ENCODE peak calls at places on chromosomes 5 and 9, in five cellular contexts. One of them, this sample, is unnamed.

GRCh38 chr5:171537463-171537862 is 118.0 kb downstream of the FGF18 start:
- DNase-seq in prostate gland: no peak
- DNase-seq in AG04449: no peak
- DNase-seq in lung: no peak
- DNase-seq in left lung: no peak
- DNase-seq in this sample: peak; percentile 14

GRCh38 chr9:82354260-82354659 is 365.7 kb downstream of the SPATA31D1 start:
- DNase-seq in prostate gland: no peak
- DNase-seq in AG04449: peak; percentile 80
- DNase-seq in lung: no peak
- DNase-seq in left lung: no peak
- DNase-seq in this sample: peak; percentile 76

GRCh38 chr9:81380960-81381359 is 308.4 kb downstream of the TLE1 start:
- DNase-seq in prostate gland: no peak
- DNase-seq in AG04449: no peak
- DNase-seq in lung: no peak
- DNase-seq in left lung: no peak
- DNase-seq in this sample: no peak

GRCh38 chr5:57816108-57816507 is 333.5 kb upstream of the ACTBL2 start:
- DNase-seq in prostate gland: no peak
- DNase-seq in AG04449: peak; percentile 94
- DNase-seq in lung: no peak
- DNase-seq in left lung: no peak
- DNase-seq in this sample: peak; percentile 89

GRCh38 chr5:155575861-155576260 is 562.3 kb downstream of the KIF4B start:
- DNase-seq in prostate gland: no peak
- DNase-seq in AG04449: no peak
- DNase-seq in lung: no peak
- DNase-seq in left lung: no peak
- DNase-seq in this sample: no peak

GRCh38 chr5:139919308-139919707 is 123.7 kb downstream of the PSD2 start:
- DNase-seq in prostate gland: no peak
- DNase-seq in AG04449: no peak
- DNase-seq in lung: no peak
- DNase-seq in left lung: no peak
- DNase-seq in this sample: peak; percentile 8

GRCh38 chr9:120935383-120935857 is 8.8 kb upstream of the TRAF1 start:
- DNase-seq in prostate gland: peak; percentile 100
- DNase-seq in AG04449: peak; percentile 71
- DNase-seq in lung: peak; percentile 98
- DNase-seq in left lung: peak; percentile 92
- DNase-seq in this sample: peak; percentile 80

GRCh38 chr9:28014212-28014611 is 440.9 kb upstream of the C9orf72 start:
- DNase-seq in prostate gland: no peak
- DNase-seq in AG04449: no peak
- DNase-seq in lung: no peak
- DNase-seq in left lung: no peak
- DNase-seq in this sample: no peak

GRCh38 chr5:132093310-132093709 is 19.7 kb downstream of the CSF2 start:
- DNase-seq in prostate gland: no peak
- DNase-seq in AG04449: no peak
- DNase-seq in lung: no peak
- DNase-seq in left lung: no peak
- DNase-seq in this sample: no peak

GRCh38 chr9:91116226-91116625 is 245.5 kb downstream of the AUH start:
- DNase-seq in prostate gland: no peak
- DNase-seq in AG04449: no peak
- DNase-seq in lung: no peak
- DNase-seq in left lung: no peak
- DNase-seq in this sample: no peak

GRCh38 chr5:98713027-98713426 is 60.4 kb upstream of the RGMB start:
- DNase-seq in prostate gland: no peak
- DNase-seq in AG04449: no peak
- DNase-seq in lung: no peak
- DNase-seq in left lung: no peak
- DNase-seq in this sample: peak; percentile 51

GRCh38 chr9:7042124-7042523 is 284.4 kb downstream of the KDM4C start:
- DNase-seq in prostate gland: no peak
- DNase-seq in AG04449: no peak
- DNase-seq in lung: no peak
- DNase-seq in left lung: no peak
- DNase-seq in this sample: peak; percentile 39

GRCh38 chr5:109681763-109682162 is 8.0 kb upstream of the MAN2A1 start:
- DNase-seq in prostate gland: no peak
- DNase-seq in AG04449: no peak
- DNase-seq in lung: no peak
- DNase-seq in left lung: no peak
- DNase-seq in this sample: no peak

GRCh38 chr9:137650259-137650658 is 31.5 kb downstream of the EHMT1 start:
- DNase-seq in prostate gland: no peak
- DNase-seq in AG04449: no peak
- DNase-seq in lung: no peak
- DNase-seq in left lung: no peak
- DNase-seq in this sample: no peak

GRCh38 chr5:54457094-54457531 is 1.6 kb downstream of the HSPB3 start:
- DNase-seq in prostate gland: no peak
- DNase-seq in AG04449: peak; percentile 84
- DNase-seq in lung: no peak
- DNase-seq in left lung: no peak
- DNase-seq in this sample: peak; percentile 67

GRCh38 chr9:80157561-80157983 is 585.8 kb downstream of the TLE4 start:
- DNase-seq in prostate gland: no peak
- DNase-seq in AG04449: no peak
- DNase-seq in lung: no peak
- DNase-seq in left lung: no peak
- DNase-seq in this sample: peak; percentile 77

DNA sequence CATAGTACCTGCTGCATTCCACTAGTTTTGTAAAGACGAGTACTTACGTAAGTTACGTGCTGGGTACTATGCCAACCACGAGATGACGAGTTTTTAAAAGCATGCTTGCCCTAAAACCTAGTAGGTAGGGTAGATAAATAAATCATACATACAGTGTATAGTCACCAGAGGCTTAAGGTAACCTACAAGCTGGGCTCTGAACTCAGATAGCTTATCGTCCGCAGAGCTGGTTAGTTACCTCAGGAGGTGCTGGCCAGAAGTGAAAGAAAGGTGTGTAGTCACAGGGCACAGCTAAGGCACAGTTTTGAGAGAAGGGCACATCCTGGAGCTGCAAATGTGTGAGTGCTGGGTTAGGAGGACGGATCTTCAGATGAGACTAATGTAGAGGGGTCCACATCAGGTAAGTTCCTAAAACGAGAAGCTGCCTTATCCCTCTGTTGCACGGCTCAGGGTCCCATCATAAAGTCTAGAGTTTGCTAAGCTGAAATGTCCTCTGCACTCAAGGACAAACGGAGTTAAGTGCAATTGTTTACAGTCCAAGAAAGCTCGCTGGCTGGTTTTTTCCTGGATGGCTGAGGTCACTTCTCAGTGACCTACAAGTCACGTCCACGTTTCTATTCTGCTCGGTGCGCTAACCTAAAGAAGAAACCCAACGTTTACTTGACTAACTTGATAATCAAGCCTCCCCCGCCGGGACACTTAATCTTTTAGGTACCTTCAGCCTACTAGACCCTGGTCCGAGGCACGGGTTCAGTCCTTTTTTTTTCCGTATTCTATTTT is 1.1 kb upstream of the SNX24 start:
- DNase-seq in prostate gland: no peak
- DNase-seq in AG04449: no peak
- DNase-seq in lung: peak; percentile 35
- DNase-seq in left lung: no peak
- DNase-seq in this sample: no peak
- H3K4me3 ChIP-seq in prostate gland: peak overlapping the region; percentile 94
- H3K4me3 ChIP-seq in AG04449: peak overlapping the region; percentile 74
- H3K4me3 ChIP-seq in lung: no peak overlapping the region
- H3K4me3 ChIP-seq in left lung: peak overlapping the region; percentile 73
- H3K4me3 ChIP-seq in this sample: peak overlapping the region; percentile 83

GRCh38 chr9:134551657-134552348 is 89.8 kb upstream of the COL5A1 start:
- DNase-seq in prostate gland: no peak
- DNase-seq in AG04449: peak; percentile 59
- DNase-seq in lung: no peak
- DNase-seq in left lung: peak; percentile 55
- DNase-seq in this sample: peak; percentile 79
- TF ChIP-seq CTCF in prostate gland: no peak
- TF ChIP-seq CTCF in AG04449: peak; percentile 6
- TF ChIP-seq CTCF in lung: no peak
- TF ChIP-seq CTCF in left lung: no peak
- TF ChIP-seq CTCF in this sample: no peak

DNA sequence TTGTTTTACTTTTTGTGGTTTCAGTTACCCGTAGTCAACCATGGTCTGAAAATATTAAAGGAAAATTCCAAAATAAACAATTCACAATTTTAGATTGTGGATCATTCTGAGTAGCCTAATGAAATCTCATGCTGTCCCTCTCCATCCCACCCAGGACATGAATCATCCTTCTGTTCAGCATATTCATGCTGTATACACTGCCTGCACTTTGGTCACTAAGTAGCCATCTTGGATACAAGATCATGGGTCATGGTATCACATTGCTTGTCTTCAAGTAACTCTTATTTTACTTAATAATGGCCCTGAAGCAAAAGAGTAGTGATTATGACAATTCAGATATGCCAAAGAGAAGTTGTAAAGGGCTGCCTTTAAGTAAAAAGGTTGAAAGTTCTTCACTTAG is 536.5 kb upstream of the ACO1 start:
- DNase-seq in prostate gland: no peak
- DNase-seq in AG04449: no peak
- DNase-seq in lung: no peak
- DNase-seq in left lung: no peak
- DNase-seq in this sample: no peak
- H3K4me3 ChIP-seq in prostate gland: no peak overlapping the region
- H3K4me3 ChIP-seq in AG04449: no peak overlapping the region
- H3K4me3 ChIP-seq in lung: no peak overlapping the region
- H3K4me3 ChIP-seq in left lung: no peak overlapping the region
- H3K4me3 ChIP-seq in this sample: no peak overlapping the region

DNA sequence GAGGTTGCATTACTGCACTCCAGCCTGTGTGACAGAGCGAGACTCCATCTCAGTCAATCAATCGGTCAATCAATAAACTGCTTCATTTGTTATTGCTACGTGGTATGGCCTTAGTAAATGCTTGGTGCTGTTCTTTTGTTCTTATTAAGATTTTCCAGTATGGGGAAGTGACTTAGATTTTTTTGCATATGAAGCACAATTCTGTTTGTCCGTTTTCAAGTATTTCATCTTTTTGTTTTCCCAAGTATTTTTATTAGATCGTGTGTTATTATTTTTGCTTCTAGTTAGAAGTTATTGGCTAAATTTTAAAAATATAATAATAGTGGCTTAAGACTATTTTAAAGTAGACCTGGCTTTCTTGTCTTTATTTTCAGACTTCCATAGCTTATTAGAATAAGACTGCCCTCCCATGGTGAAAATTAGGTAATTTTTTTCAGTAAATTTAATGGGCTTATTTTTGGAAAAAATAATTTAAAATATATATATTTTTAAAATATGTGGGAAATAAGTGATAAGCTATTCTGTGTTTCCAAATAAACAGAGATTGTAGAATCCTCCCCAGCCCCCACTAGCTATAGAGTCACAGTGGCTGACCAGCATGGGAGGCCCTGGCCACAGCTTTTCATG is 14.7 kb upstream of the OMD start:
- DNase-seq in prostate gland: no peak
- DNase-seq in AG04449: no peak
- DNase-seq in lung: no peak
- DNase-seq in left lung: no peak
- DNase-seq in this sample: no peak
- TF ChIP-seq CTCF in prostate gland: peak; percentile 26
- TF ChIP-seq CTCF in AG04449: no peak
- TF ChIP-seq CTCF in lung: no peak
- TF ChIP-seq CTCF in left lung: no peak
- TF ChIP-seq CTCF in this sample: no peak

GRCh38 chr9:101605547-101605946 is 10.8 kb upstream of the PPP3R2 start:
- DNase-seq in prostate gland: no peak
- DNase-seq in AG04449: no peak
- DNase-seq in lung: no peak
- DNase-seq in left lung: no peak
- DNase-seq in this sample: no peak

GRCh38 chr9:101604287-101604686 is 9.5 kb upstream of the PPP3R2 start:
- DNase-seq in prostate gland: no peak
- DNase-seq in AG04449: no peak
- DNase-seq in lung: no peak
- DNase-seq in left lung: no peak
- DNase-seq in this sample: no peak

DNA sequence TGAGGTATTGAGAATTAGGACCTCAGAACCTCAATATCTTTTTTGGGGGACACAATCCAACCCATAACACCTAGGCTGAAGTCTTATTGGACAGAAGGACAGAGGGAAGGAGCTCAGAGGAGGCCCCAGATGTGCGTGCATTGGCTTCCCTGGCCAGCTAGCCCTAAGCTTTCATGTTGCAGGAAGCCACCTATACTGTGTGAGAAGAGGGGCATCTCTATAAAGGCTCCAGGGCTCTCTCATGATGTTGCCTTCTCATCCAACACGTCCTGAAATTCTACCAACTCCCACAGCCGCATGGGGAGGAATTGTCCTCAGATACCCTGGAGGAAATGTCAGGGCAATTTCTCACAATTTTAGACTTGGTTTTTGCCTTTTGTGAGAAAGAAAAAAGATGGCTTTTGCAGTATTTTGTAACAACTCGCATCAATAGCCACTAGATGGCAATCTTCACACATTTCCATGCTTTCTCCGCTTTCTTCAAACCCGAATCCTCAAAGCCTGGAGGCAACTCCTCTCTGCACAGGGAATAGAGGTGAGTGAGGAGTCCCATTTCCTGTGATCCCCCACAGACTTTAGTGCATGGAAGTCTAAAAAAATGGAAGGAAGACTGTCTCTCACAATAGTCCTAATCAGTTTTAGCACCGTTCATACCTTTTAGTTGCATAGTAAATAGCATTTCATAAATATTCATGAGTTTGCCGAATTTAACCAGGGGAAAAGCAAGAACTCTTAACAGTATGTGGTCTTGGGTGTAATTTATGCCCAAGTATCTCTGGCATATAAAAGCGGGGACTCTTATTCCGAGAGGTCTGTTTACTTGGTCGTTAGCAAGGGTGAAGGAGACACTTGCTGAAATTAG is 7.4 kb upstream of the PPP3R2 start:
- DNase-seq in prostate gland: peak; percentile 12
- DNase-seq in AG04449: no peak
- DNase-seq in lung: no peak
- DNase-seq in left lung: no peak
- DNase-seq in this sample: peak; percentile 11
- H3K4me3 ChIP-seq in prostate gland: no peak overlapping the region
- H3K4me3 ChIP-seq in AG04449: no peak overlapping the region
- H3K4me3 ChIP-seq in lung: no peak overlapping the region
- H3K4me3 ChIP-seq in left lung: no peak overlapping the region
- H3K4me3 ChIP-seq in this sample: no peak overlapping the region

DNA sequence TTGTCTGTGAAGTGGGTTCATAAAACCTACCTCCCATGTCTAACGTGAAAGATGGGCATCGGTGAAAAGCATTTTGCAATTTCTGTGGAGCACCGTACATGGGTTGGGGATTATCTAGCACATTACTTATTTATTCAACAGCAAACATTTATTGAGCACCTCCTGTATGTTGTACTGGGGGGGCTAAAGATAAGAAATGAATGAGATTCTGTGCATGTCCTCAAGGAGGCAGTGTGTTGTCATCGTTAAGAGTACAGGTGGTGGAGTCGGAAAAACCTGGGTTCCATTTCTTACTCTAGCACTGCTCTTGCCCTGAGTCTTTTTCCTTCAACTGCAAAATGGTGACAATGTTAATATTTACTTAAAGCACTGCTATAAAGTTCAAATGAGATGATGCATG is 30.4 kb upstream of the DENND1A start:
- DNase-seq in prostate gland: no peak
- DNase-seq in AG04449: no peak
- DNase-seq in lung: no peak
- DNase-seq in left lung: no peak
- DNase-seq in this sample: no peak
- TF ChIP-seq CTCF in prostate gland: no peak
- TF ChIP-seq CTCF in AG04449: no peak
- TF ChIP-seq CTCF in lung: no peak
- TF ChIP-seq CTCF in left lung: no peak
- TF ChIP-seq CTCF in this sample: no peak

This sample was measured in AG09309.